ENCODE peak calls at places on chromosomes 11 and 22, in four cellular contexts. P, I, U and K are unnamed samples.

GRCh38 chr11:14290422-14290821 is 68.6 kb downstream of the RRAS2 start:
- DNase-seq in P (no peak), U (no peak), I (no peak), K (no peak)

GRCh38 chr11:133012803-133013202 is 519.5 kb downstream of the OPCML start:
- DNase-seq in U (no peak), P (no peak), I (no peak), K (no peak)

GRCh38 chr11:1516273-1517067 is 29.9 kb upstream of the MOB2 start:
- DNase-seq in I (peak; percentile 8), U (no peak), P (no peak), K (peak; percentile 47)

GRCh38 chr22:49380828-49381114 is 446.9 kb downstream of the BRD1 start:
- DNase-seq in I (no peak), P (no peak), U (no peak), K (no peak)

GRCh38 chr11:44858796-44859527 is 91.7 kb downstream of the TP53I11 start:
- DNase-seq in P (no peak), U (no peak), I (no peak), K (peak; percentile 43)

GRCh38 chr11:11157201-11157600 is 195.8 kb downstream of the CSNK2A3 start:
- DNase-seq in U (no peak), P (peak; percentile 56), I (no peak), K (no peak)

GRCh38 chr11:2415601-2416380 is 15.2 kb downstream of the TSSC4 start:
- DNase-seq in I (no peak), U (no peak), P (no peak), K (peak; percentile 70)

GRCh38 chr22:49012695-49013094 is 815.0 kb downstream of the BRD1 start:
- DNase-seq in U (no peak), I (no peak), P (no peak), K (no peak)

GRCh38 chr11:12835286-12835685 is 161.1 kb downstream of the TEAD1 start:
- DNase-seq in P (no peak), U (no peak), I (no peak), K (no peak)

GRCh38 chr22:29912605-29913398 is 29.8 kb downstream of the MTMR3 start:
- DNase-seq in P (no peak), U (no peak), I (no peak), K (no peak)

GRCh38 chr11:45501277-45501979 is 164.0 kb downstream of the CHST1 start:
- DNase-seq in U (no peak), I (no peak), P (no peak), K (no peak)

GRCh38 chr22:35598396-35598710 is 18.8 kb downstream of the MB start:
- DNase-seq in U (no peak), P (no peak), I (no peak), K (no peak)

GRCh38 chr11:12287374-12288211 is 89.8 kb upstream of the PARVA start:
- DNase-seq in P (no peak), I (no peak), U (no peak), K (peak; percentile 88)

GRCh38 chr11:13260196-13260962 is 17.2 kb upstream of the BMAL1 start:
- DNase-seq in U (no peak), P (no peak), I (no peak), K (no peak)

GRCh38 chr22:47597041-47597440 is 834.6 kb downstream of the TBC1D22A start:
- DNase-seq in U (no peak), P (no peak), I (no peak), K (no peak)

GRCh38 chr11:33598426-33599069 is 102.1 kb downstream of the C11orf91 start:
- DNase-seq in U (no peak), P (no peak), I (no peak), K (no peak)

GRCh38 chr11:128756469-128756868 is 62.6 kb downstream of the FLI1 start:
- DNase-seq in P (no peak), I (no peak), U (no peak), K (no peak)

GRCh38 chr22:49400866-49401598 is 426.6 kb downstream of the BRD1 start:
- DNase-seq in I (no peak), P (no peak), U (no peak), K (peak; percentile 43)

GRCh38 chr11:33721291-33721840 is 14.9 kb downstream of the CD59 start:
- DNase-seq in U (no peak), I (no peak), P (peak; percentile 23), K (no peak)

GRCh38 chr11:113689711-113690618 is 16.1 kb downstream of the TMPRSS5 start:
- DNase-seq in P (no peak), U (no peak), I (no peak), K (no peak)

GRCh38 chr22:31962392-31963113 is 18.2 kb downstream of the YWHAH start:
- DNase-seq in U (no peak), P (no peak), I (no peak), K (no peak)

GRCh38 chr11:33478111-33478573 is 221.0 kb downstream of the HIPK3 start:
- DNase-seq in U (no peak), P (no peak), I (no peak), K (no peak)

GRCh38 chr22:42078469-42079318 is 806 bp upstream of the SMDT1 start:
- DNase-seq in U (no peak), P (no peak), I (no peak), K (peak; percentile 86)